ENCODE peak calls at places on chromosomes 1 and 21, in four cellular contexts. One of them, this sample, is unnamed.
A peak's percentile ranks its signal among the peaks of the same experiment; 100 is the strongest.

GRCh38 chr21:46093668-46094400 is 4.1 kb upstream of the COL6A2 start:
- DNase-seq in hepatocyte: no peak
- DNase-seq in stimulated activated naive CD8-positive, alpha-beta T cell treated with anti-CD3 and anti-CD28 coated beads, Interleukin-15, Interleukin-2, amounts not matched to agents 100 U/mL and 50 U/mL, for 24 hours: no peak
- DNase-seq in WTC11: peak; percentile 18
- DNase-seq in this sample: no peak

GRCh38 chr1:213014642-213015041 is 1.0 kb downstream of the ANGEL2 start:
- DNase-seq in WTC11: no peak
- DNase-seq in stimulated activated naive CD8-positive, alpha-beta T cell treated with anti-CD3 and anti-CD28 coated beads, Interleukin-15, Interleukin-2, amounts not matched to agents 100 U/mL and 50 U/mL, for 24 hours: no peak
- DNase-seq in hepatocyte: peak; percentile 15
- DNase-seq in this sample: no peak

GRCh38 chr1:220841293-220841692 is 38.0 kb upstream of the HLX start:
- DNase-seq in WTC11: no peak
- DNase-seq in stimulated activated naive CD8-positive, alpha-beta T cell treated with anti-CD3 and anti-CD28 coated beads, Interleukin-15, Interleukin-2, amounts not matched to agents 100 U/mL and 50 U/mL, for 24 hours: no peak
- DNase-seq in hepatocyte: no peak
- DNase-seq in this sample: no peak

GRCh38 chr21:28704746-28705145 is 287.9 kb downstream of the LTN1 start:
- DNase-seq in hepatocyte: peak; percentile 8
- DNase-seq in WTC11: no peak
- DNase-seq in stimulated activated naive CD8-positive, alpha-beta T cell treated with anti-CD3 and anti-CD28 coated beads, Interleukin-15, Interleukin-2, amounts not matched to agents 100 U/mL and 50 U/mL, for 24 hours: no peak
- DNase-seq in this sample: no peak

GRCh38 chr21:45291613-45292398 is 4.1 kb upstream of the POFUT2 start:
- DNase-seq in stimulated activated naive CD8-positive, alpha-beta T cell treated with anti-CD3 and anti-CD28 coated beads, Interleukin-15, Interleukin-2, amounts not matched to agents 100 U/mL and 50 U/mL, for 24 hours: no peak
- DNase-seq in hepatocyte: peak; percentile 29
- DNase-seq in WTC11: no peak
- DNase-seq in this sample: no peak

GRCh38 chr1:236128646-236129178 is 13.6 kb upstream of the GPR137B start:
- DNase-seq in WTC11: no peak
- DNase-seq in hepatocyte: no peak
- DNase-seq in stimulated activated naive CD8-positive, alpha-beta T cell treated with anti-CD3 and anti-CD28 coated beads, Interleukin-15, Interleukin-2, amounts not matched to agents 100 U/mL and 50 U/mL, for 24 hours: no peak
- DNase-seq in this sample: no peak

GRCh38 chr1:226862900-226863299 is 7.5 kb upstream of the PSEN2 start:
- DNase-seq in WTC11: no peak
- DNase-seq in stimulated activated naive CD8-positive, alpha-beta T cell treated with anti-CD3 and anti-CD28 coated beads, Interleukin-15, Interleukin-2, amounts not matched to agents 100 U/mL and 50 U/mL, for 24 hours: no peak
- DNase-seq in hepatocyte: no peak
- DNase-seq in this sample: no peak

GRCh38 chr1:179231923-179232322 is 2.4 kb upstream of the ABL2 start:
- DNase-seq in hepatocyte: no peak
- DNase-seq in stimulated activated naive CD8-positive, alpha-beta T cell treated with anti-CD3 and anti-CD28 coated beads, Interleukin-15, Interleukin-2, amounts not matched to agents 100 U/mL and 50 U/mL, for 24 hours: no peak
- DNase-seq in WTC11: no peak
- DNase-seq in this sample: no peak

GRCh38 chr1:54337928-54338327 is 68.3 kb downstream of the SSBP3 start:
- DNase-seq in stimulated activated naive CD8-positive, alpha-beta T cell treated with anti-CD3 and anti-CD28 coated beads, Interleukin-15, Interleukin-2, amounts not matched to agents 100 U/mL and 50 U/mL, for 24 hours: no peak
- DNase-seq in hepatocyte: no peak
- DNase-seq in WTC11: no peak
- DNase-seq in this sample: peak; percentile 48

This sample was measured in NCI-H510A treated with DMSO at 0.1 percent for 48 hours.